ENCODE peak calls at places on chromosome 13, in ten cellular contexts. One of them, this sample, is unnamed.

GRCh38 chr13:26663801-26664200 is 96.8 kb downstream of the GPR12 start:
- DNase-seq in lower lobe of right lung: no peak
- DNase-seq in GM06990: no peak
- DNase-seq in brain microvascular endothelial cell: no peak
- DNase-seq in fibroblast of mammary gland: no peak
- DNase-seq in AG09309: no peak
- DNase-seq in CD4-positive, alpha-beta T cell: no peak
- DNase-seq in upper lobe of right lung: no peak
- DNase-seq in endothelial cell: no peak
- DNase-seq in psoas muscle: no peak
- DNase-seq in this sample: no peak

GRCh38 chr13:26017196-26017921 is 34.5 kb downstream of the SHISA2 start:
- DNase-seq in fibroblast of mammary gland: no peak
- DNase-seq in AG09309: no peak
- DNase-seq in GM06990: no peak
- DNase-seq in psoas muscle: no peak
- DNase-seq in endothelial cell: no peak
- DNase-seq in lower lobe of right lung: peak
- DNase-seq in CD4-positive, alpha-beta T cell: peak
- DNase-seq in brain microvascular endothelial cell: no peak
- DNase-seq in upper lobe of right lung: peak
- DNase-seq in this sample: no peak

GRCh38 chr13:108610517-108610916 is 18.9 kb upstream of the MYO16 start:
- DNase-seq in AG09309: no peak
- DNase-seq in GM06990: no peak
- DNase-seq in psoas muscle: no peak
- DNase-seq in upper lobe of right lung: no peak
- DNase-seq in CD4-positive, alpha-beta T cell: no peak
- DNase-seq in lower lobe of right lung: no peak
- DNase-seq in brain microvascular endothelial cell: no peak
- DNase-seq in fibroblast of mammary gland: no peak
- DNase-seq in endothelial cell: no peak
- DNase-seq in this sample: no peak

GRCh38 chr13:40640845-40641458 is 25.5 kb downstream of the FOXO1 start:
- DNase-seq in CD4-positive, alpha-beta T cell: no peak
- DNase-seq in upper lobe of right lung: no peak
- DNase-seq in GM06990: no peak
- DNase-seq in lower lobe of right lung: no peak
- DNase-seq in AG09309: no peak
- DNase-seq in fibroblast of mammary gland: no peak
- DNase-seq in brain microvascular endothelial cell: no peak
- DNase-seq in endothelial cell: no peak
- DNase-seq in psoas muscle: peak
- DNase-seq in this sample: no peak

GRCh38 chr13:48236528-48237353 is 3.7 kb downstream of the ITM2B start:
- DNase-seq in GM06990: no peak
- DNase-seq in brain microvascular endothelial cell: no peak
- DNase-seq in endothelial cell: no peak
- DNase-seq in fibroblast of mammary gland: peak
- DNase-seq in AG09309: no peak
- DNase-seq in upper lobe of right lung: no peak
- DNase-seq in CD4-positive, alpha-beta T cell: no peak
- DNase-seq in psoas muscle: no peak
- DNase-seq in lower lobe of right lung: no peak
- DNase-seq in this sample: no peak

GRCh38 chr13:45518525-45519235 is 53.9 kb downstream of the COG3 start:
- DNase-seq in upper lobe of right lung: no peak
- DNase-seq in GM06990: no peak
- DNase-seq in lower lobe of right lung: no peak
- DNase-seq in psoas muscle: no peak
- DNase-seq in AG09309: no peak
- DNase-seq in endothelial cell: no peak
- DNase-seq in brain microvascular endothelial cell: peak
- DNase-seq in fibroblast of mammary gland: peak
- DNase-seq in CD4-positive, alpha-beta T cell: no peak
- DNase-seq in this sample: no peak

GRCh38 chr13:30132623-30133553 is 174.5 kb downstream of the KATNAL1 start:
- DNase-seq in fibroblast of mammary gland: peak
- DNase-seq in brain microvascular endothelial cell: peak
- DNase-seq in upper lobe of right lung: peak
- DNase-seq in endothelial cell: peak
- DNase-seq in GM06990: peak
- DNase-seq in AG09309: peak
- DNase-seq in lower lobe of right lung: peak
- DNase-seq in psoas muscle: peak
- DNase-seq in CD4-positive, alpha-beta T cell: peak
- DNase-seq in this sample: no peak

GRCh38 chr13:100235311-100235901 is 146.5 kb downstream of the PCCA start:
- DNase-seq in brain microvascular endothelial cell: peak
- DNase-seq in GM06990: no peak
- DNase-seq in AG09309: peak
- DNase-seq in upper lobe of right lung: no peak
- DNase-seq in endothelial cell: peak
- DNase-seq in CD4-positive, alpha-beta T cell: no peak
- DNase-seq in psoas muscle: no peak
- DNase-seq in lower lobe of right lung: no peak
- DNase-seq in fibroblast of mammary gland: peak
- DNase-seq in this sample: peak

GRCh38 chr13:36817996-36818395 is 1.0 kb upstream of the RFXAP start:
- DNase-seq in psoas muscle: no peak
- DNase-seq in fibroblast of mammary gland: no peak
- DNase-seq in lower lobe of right lung: no peak
- DNase-seq in endothelial cell: no peak
- DNase-seq in upper lobe of right lung: no peak
- DNase-seq in CD4-positive, alpha-beta T cell: no peak
- DNase-seq in AG09309: no peak
- DNase-seq in brain microvascular endothelial cell: no peak
- DNase-seq in GM06990: no peak
- DNase-seq in this sample: no peak

GRCh38 chr13:36818483-36819063 is 449 bp upstream of the RFXAP start:
- DNase-seq in brain microvascular endothelial cell: no peak
- DNase-seq in endothelial cell: no peak
- DNase-seq in AG09309: no peak
- DNase-seq in GM06990: no peak
- DNase-seq in lower lobe of right lung: no peak
- DNase-seq in upper lobe of right lung: no peak
- DNase-seq in psoas muscle: no peak
- DNase-seq in CD4-positive, alpha-beta T cell: no peak
- DNase-seq in fibroblast of mammary gland: peak
- DNase-seq in this sample: no peak

GRCh38 chr13:36813226-36813625 is 5.8 kb upstream of the RFXAP start:
- DNase-seq in lower lobe of right lung: no peak
- DNase-seq in AG09309: no peak
- DNase-seq in endothelial cell: no peak
- DNase-seq in fibroblast of mammary gland: no peak
- DNase-seq in psoas muscle: no peak
- DNase-seq in upper lobe of right lung: no peak
- DNase-seq in CD4-positive, alpha-beta T cell: no peak
- DNase-seq in brain microvascular endothelial cell: no peak
- DNase-seq in GM06990: no peak
- DNase-seq in this sample: no peak

GRCh38 chr13:36814465-36814864 is 4.6 kb upstream of the RFXAP start:
- DNase-seq in upper lobe of right lung: no peak
- DNase-seq in lower lobe of right lung: no peak
- DNase-seq in brain microvascular endothelial cell: no peak
- DNase-seq in fibroblast of mammary gland: no peak
- DNase-seq in GM06990: no peak
- DNase-seq in CD4-positive, alpha-beta T cell: no peak
- DNase-seq in psoas muscle: no peak
- DNase-seq in AG09309: no peak
- DNase-seq in endothelial cell: no peak
- DNase-seq in this sample: no peak

DNA sequence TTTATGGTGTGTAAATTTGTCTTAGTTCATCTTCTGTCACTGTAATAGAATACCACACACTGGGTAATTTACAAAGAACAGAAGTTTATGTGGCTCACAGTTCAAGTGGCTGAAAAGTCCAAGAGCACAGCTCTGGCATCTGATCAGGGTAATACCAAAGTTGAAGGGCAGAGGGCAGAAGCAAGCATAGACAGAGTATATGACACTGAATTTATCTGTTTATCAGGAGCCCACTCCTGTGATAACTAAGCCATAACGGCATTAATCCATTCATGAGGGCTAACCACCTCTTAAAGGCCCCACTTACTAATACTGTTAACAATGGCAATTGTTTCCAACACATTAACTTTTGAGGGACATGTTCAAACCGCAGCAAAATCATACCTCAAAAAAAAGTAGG is 4.0 kb upstream of the RFXAP start:
- DNase-seq in AG09309: no peak
- DNase-seq in endothelial cell: no peak
- DNase-seq in GM06990: no peak
- DNase-seq in brain microvascular endothelial cell: no peak
- DNase-seq in CD4-positive, alpha-beta T cell: no peak
- DNase-seq in fibroblast of mammary gland: no peak
- DNase-seq in psoas muscle: no peak
- DNase-seq in lower lobe of right lung: no peak
- DNase-seq in upper lobe of right lung: no peak
- DNase-seq in this sample: no peak
- TF ChIP-seq CTCF in AG09309: peak
- TF ChIP-seq CTCF in endothelial cell: peak
- TF ChIP-seq CTCF in GM06990: peak
- TF ChIP-seq CTCF in brain microvascular endothelial cell: peak
- TF ChIP-seq CTCF in CD4-positive, alpha-beta T cell: peak
- TF ChIP-seq CTCF in fibroblast of mammary gland: peak
- TF ChIP-seq CTCF in psoas muscle: no peak
- TF ChIP-seq CTCF in lower lobe of right lung: peak
- TF ChIP-seq CTCF in upper lobe of right lung: peak
- TF ChIP-seq CTCF in this sample: peak

DNA sequence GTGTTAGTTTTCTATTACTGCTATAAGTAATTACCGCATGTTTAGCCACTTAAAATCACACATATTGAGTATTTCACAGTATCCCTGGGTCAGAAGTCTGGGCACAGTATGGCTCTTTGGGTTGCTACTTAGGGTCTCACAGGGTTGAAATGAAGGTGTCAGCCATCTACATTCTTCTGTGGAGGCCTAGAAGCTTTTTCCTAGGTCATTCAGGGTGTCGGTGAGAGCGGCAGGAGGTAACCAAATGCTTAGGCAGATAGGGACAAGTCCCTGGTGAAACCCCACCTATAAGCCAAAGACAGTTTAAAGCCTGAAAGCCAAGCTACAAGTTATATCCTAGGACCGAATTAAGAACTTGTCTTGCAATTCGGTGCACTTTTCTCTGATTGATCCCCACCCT is 856.7 kb downstream of the PCDH17 start:
- DNase-seq in GM06990: no peak
- DNase-seq in CD4-positive, alpha-beta T cell: no peak
- DNase-seq in fibroblast of mammary gland: no peak
- DNase-seq in brain microvascular endothelial cell: no peak
- DNase-seq in psoas muscle: no peak
- DNase-seq in AG09309: no peak
- DNase-seq in lower lobe of right lung: no peak
- DNase-seq in upper lobe of right lung: no peak
- DNase-seq in endothelial cell: no peak
- DNase-seq in this sample: no peak
- TF ChIP-seq CTCF in GM06990: no peak
- TF ChIP-seq CTCF in CD4-positive, alpha-beta T cell: no peak
- TF ChIP-seq CTCF in fibroblast of mammary gland: no peak
- TF ChIP-seq CTCF in brain microvascular endothelial cell: no peak
- TF ChIP-seq CTCF in psoas muscle: no peak
- TF ChIP-seq CTCF in AG09309: no peak
- TF ChIP-seq CTCF in lower lobe of right lung: no peak
- TF ChIP-seq CTCF in upper lobe of right lung: no peak
- TF ChIP-seq CTCF in endothelial cell: no peak
- TF ChIP-seq CTCF in this sample: no peak

GRCh38 chr13:24493356-24493755 is 19.2 kb downstream of the PARP4 start:
- DNase-seq in psoas muscle: no peak
- DNase-seq in GM06990: no peak
- DNase-seq in upper lobe of right lung: no peak
- DNase-seq in brain microvascular endothelial cell: no peak
- DNase-seq in endothelial cell: no peak
- DNase-seq in AG09309: no peak
- DNase-seq in CD4-positive, alpha-beta T cell: no peak
- DNase-seq in lower lobe of right lung: no peak
- DNase-seq in fibroblast of mammary gland: peak
- DNase-seq in this sample: no peak

GRCh38 chr13:24497742-24498141 is 14.8 kb downstream of the PARP4 start:
- DNase-seq in GM06990: no peak
- DNase-seq in CD4-positive, alpha-beta T cell: no peak
- DNase-seq in psoas muscle: no peak
- DNase-seq in brain microvascular endothelial cell: no peak
- DNase-seq in AG09309: no peak
- DNase-seq in upper lobe of right lung: no peak
- DNase-seq in fibroblast of mammary gland: no peak
- DNase-seq in endothelial cell: no peak
- DNase-seq in lower lobe of right lung: no peak
- DNase-seq in this sample: no peak

GRCh38 chr13:24489721-24490120 is 22.9 kb downstream of the PARP4 start:
- DNase-seq in AG09309: no peak
- DNase-seq in endothelial cell: no peak
- DNase-seq in GM06990: no peak
- DNase-seq in brain microvascular endothelial cell: no peak
- DNase-seq in lower lobe of right lung: no peak
- DNase-seq in psoas muscle: no peak
- DNase-seq in upper lobe of right lung: no peak
- DNase-seq in fibroblast of mammary gland: no peak
- DNase-seq in CD4-positive, alpha-beta T cell: no peak
- DNase-seq in this sample: no peak

GRCh38 chr13:24495151-24495729 is 17.3 kb downstream of the PARP4 start:
- DNase-seq in brain microvascular endothelial cell: no peak
- DNase-seq in AG09309: no peak
- DNase-seq in GM06990: no peak
- DNase-seq in psoas muscle: no peak
- DNase-seq in upper lobe of right lung: no peak
- DNase-seq in CD4-positive, alpha-beta T cell: no peak
- DNase-seq in fibroblast of mammary gland: no peak
- DNase-seq in lower lobe of right lung: no peak
- DNase-seq in endothelial cell: no peak
- DNase-seq in this sample: no peak

GRCh38 chr13:24491853-24492252 is 20.7 kb downstream of the PARP4 start:
- DNase-seq in AG09309: no peak
- DNase-seq in CD4-positive, alpha-beta T cell: no peak
- DNase-seq in lower lobe of right lung: no peak
- DNase-seq in endothelial cell: no peak
- DNase-seq in psoas muscle: no peak
- DNase-seq in upper lobe of right lung: no peak
- DNase-seq in brain microvascular endothelial cell: peak
- DNase-seq in fibroblast of mammary gland: no peak
- DNase-seq in GM06990: no peak
- DNase-seq in this sample: no peak
- TF ChIP-seq CTCF in AG09309: no peak
- TF ChIP-seq CTCF in CD4-positive, alpha-beta T cell: no peak
- TF ChIP-seq CTCF in lower lobe of right lung: no peak
- TF ChIP-seq CTCF in endothelial cell: no peak
- TF ChIP-seq CTCF in psoas muscle: no peak
- TF ChIP-seq CTCF in upper lobe of right lung: no peak
- TF ChIP-seq CTCF in brain microvascular endothelial cell: peak
- TF ChIP-seq CTCF in fibroblast of mammary gland: peak
- TF ChIP-seq CTCF in GM06990: no peak
- TF ChIP-seq CTCF in this sample: no peak

DNA sequence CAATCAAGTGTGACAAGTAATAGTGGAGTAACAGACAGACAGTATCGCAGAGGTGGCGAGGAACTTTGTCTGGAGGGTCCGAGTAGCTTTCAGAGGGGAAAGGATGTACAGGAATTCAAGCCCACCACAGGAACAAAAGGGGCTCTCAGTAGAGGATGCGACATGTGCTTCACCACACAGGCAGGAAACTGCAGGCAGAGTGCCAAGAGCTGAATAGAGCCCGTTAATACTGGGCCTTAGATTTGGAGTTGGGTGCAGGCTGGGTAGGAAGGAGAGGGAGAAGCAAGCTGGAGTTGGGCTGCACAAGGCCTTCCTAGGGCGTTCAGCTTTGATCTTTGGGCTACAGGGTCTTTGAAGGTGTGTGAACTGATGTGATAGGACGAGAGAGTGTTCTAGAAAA is 1.2 kb downstream of the CCDC70 start:
- DNase-seq in AG09309: no peak
- DNase-seq in fibroblast of mammary gland: no peak
- DNase-seq in lower lobe of right lung: no peak
- DNase-seq in endothelial cell: no peak
- DNase-seq in upper lobe of right lung: no peak
- DNase-seq in brain microvascular endothelial cell: no peak
- DNase-seq in GM06990: no peak
- DNase-seq in CD4-positive, alpha-beta T cell: no peak
- DNase-seq in psoas muscle: no peak
- DNase-seq in this sample: no peak
- TF ChIP-seq CTCF in AG09309: no peak
- TF ChIP-seq CTCF in fibroblast of mammary gland: no peak
- TF ChIP-seq CTCF in lower lobe of right lung: no peak
- TF ChIP-seq CTCF in endothelial cell: no peak
- TF ChIP-seq CTCF in upper lobe of right lung: no peak
- TF ChIP-seq CTCF in brain microvascular endothelial cell: no peak
- TF ChIP-seq CTCF in GM06990: no peak
- TF ChIP-seq CTCF in CD4-positive, alpha-beta T cell: no peak
- TF ChIP-seq CTCF in psoas muscle: no peak
- TF ChIP-seq CTCF in this sample: no peak

This sample was measured in BJ.